ENCODE peak calls at places on chromosome 21, in four cellular contexts. Y is HepG2, J is K562, E is HCT116. X is an unnamed sample.

GRCh38 chr21:43691801-43692200 is 27.1 kb upstream of the PDXK start:
- DNase-seq in Y (no peak), J (no peak), E (no peak), X (no peak)

GRCh38 chr21:15437873-15438272 is 291.9 kb upstream of the USP25 start:
- DNase-seq in Y (no peak), J (no peak), E (no peak), X (no peak)

GRCh38 chr21:43925096-43925481 is 60.1 kb downstream of the AGPAT3 start:
- DNase-seq in Y (no peak), J (no peak), E (no peak), X (no peak)

GRCh38 chr21:43578677-43579313 is 80.5 kb downstream of the HSF2BP start:
- DNase-seq in Y (no peak), J (no peak), E (no peak), X (no peak)

GRCh38 chr21:37878946-37879660 is 37.2 kb downstream of the KCNJ6 start:
- DNase-seq in Y (no peak), J (peak), E (no peak), X (no peak)

GRCh38 chr21:38460171-38460742 is 38.0 kb downstream of the ERG start:
- DNase-seq in Y (no peak), J (no peak), E (no peak), X (no peak)

GRCh38 chr21:43718872-43719747 is at the start of gene PDXK:
- DNase-seq in Y (peak), J (peak), E (peak), X (peak)

GRCh38 chr21:31490471-31490870 is 146.4 kb upstream of the TIAM1 start:
- DNase-seq in Y (no peak), J (peak), E (no peak), X (no peak)

GRCh38 chr21:17613242-17613676 is 558 bp upstream of the BTG3 start:
- DNase-seq in Y (no peak), J (no peak), E (no peak), X (no peak)

GRCh38 chr21:37983336-37984095 is 67.3 kb upstream of the KCNJ6 start:
- DNase-seq in Y (no peak), J (no peak), E (no peak), X (no peak)

GRCh38 chr21:38916214-38916964 is 110.7 kb downstream of the ETS2 start:
- DNase-seq in Y (peak), J (no peak), E (no peak), X (no peak)

GRCh38 chr21:20701235-20701634 is 297.0 kb upstream of the NCAM2 start:
- DNase-seq in Y (no peak), J (no peak), E (no peak), X (no peak)

GRCh38 chr21:31222142-31222541 is 121.9 kb downstream of the TIAM1 start:
- DNase-seq in Y (no peak), J (no peak), E (no peak), X (no peak)

GRCh38 chr21:30740462-30740861 is 6.6 kb downstream of the KRTAP21-2 start:
- DNase-seq in Y (no peak), J (no peak), E (no peak), X (no peak)

GRCh38 chr21:9774347-9774746 is 747.0 kb upstream of the TPTE start:
- DNase-seq in Y (no peak), J (no peak), E (no peak), X (no peak)

GRCh38 chr21:39000496-39000895 is 182.8 kb downstream of the PSMG1 start:
- DNase-seq in Y (no peak), J (no peak), E (no peak), X (no peak)

GRCh38 chr21:36994501-36995189 is 11.9 kb upstream of the RIPPLY3 start:
- DNase-seq in Y (no peak), J (no peak), E (no peak), X (peak)

DNA sequence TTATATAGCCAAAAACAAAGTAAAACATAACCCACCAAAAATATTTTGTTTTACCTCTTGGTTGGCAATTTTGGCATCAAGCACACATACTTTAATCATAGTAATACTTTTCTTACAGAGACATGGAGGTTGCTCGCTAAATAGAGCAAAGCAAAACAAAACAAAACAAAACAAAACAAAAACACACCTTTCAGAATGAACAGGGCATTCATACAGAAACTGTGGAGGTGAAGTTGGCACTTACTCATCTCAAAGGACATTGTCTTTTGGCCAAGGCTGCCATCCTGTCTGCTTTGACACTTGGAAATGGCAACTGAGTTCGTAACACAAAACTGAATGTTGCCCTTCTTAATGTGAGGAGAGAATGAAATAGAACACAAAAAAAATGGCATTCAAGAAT is 773.1 kb downstream of the USP25 start:
- DNase-seq in Y (no peak), J (no peak), E (no peak), X (no peak)
- TF ChIP-seq SP1 in Y (no peak), J (no peak), E (no peak), X (no peak)

GRCh38 chr21:25670726-25671125 is 31.7 kb downstream of the JAM2 start:
- DNase-seq in Y (no peak), J (no peak), E (no peak), X (no peak)
- TF ChIP-seq FOSL1 in Y (no peak), J (no peak), E (no peak), X (no peak)

DNA sequence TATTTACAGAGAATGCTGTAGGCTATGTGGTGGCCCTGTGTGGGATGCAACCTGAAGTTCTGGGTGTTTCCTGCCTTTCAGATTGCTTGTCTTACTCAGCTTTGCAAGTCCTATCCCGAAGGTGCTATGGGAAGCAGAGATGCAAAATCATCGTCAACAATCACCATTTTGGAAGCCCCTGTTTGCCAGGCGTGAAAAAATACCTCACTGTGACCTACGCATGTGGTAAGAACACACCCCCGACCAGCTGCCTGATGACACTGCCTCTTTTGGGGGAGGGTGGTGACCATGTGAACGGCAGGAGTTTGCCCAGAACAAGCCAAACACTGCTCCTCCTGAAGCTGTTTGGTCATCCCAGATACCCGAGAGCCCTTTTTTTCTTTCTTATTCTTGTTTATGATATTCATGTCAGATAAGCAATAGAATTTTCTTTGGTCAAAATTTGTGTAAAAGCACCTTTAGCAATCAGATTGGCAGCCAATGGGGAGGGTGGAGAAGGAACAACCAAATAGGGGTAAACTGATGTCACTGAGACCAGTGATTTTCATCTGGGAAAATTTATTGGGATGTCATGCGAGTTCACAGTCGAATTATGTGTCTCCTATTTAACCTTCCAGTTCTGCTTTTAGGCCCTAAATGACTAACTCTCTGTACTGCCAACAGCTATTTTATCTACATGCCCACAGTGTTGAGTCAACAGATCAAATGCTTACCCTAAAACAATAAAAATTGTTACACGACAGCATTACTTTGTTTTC is 82.6 kb downstream of the EVA1C start:
- DNase-seq in Y (no peak), J (no peak), E (no peak), X (no peak)
- TF ChIP-seq SP1 in Y (no peak), J (no peak), E (no peak), X (no peak)

DNA sequence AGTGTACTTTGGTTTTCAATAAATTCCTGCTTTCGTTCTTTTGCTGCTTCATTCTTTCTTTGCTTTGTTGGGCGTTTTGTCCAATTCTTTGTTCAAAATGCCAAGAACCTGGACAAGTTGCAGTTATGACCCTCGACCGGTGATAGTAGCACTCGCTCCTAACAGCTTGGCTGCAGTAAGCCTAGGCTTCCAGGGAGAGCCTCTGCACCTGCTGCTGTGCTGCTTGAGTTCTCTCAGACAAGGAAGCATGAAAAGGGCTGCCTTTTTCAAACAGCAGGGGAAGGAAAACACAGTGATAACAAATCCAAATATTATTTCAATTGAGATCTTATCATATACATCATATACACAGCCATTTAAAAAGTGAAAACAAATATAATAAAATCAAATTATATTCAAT is 12.8 kb upstream of the RIPK4 start:
- DNase-seq in Y (no peak), J (no peak), E (no peak), X (no peak)
- TF ChIP-seq FOSL1 in Y (no peak), J (no peak), E (no peak), X (no peak)

GRCh38 chr21:45555557-45556301 is 13.5 kb upstream of the SLC19A1 start:
- DNase-seq in Y (peak), J (peak), E (peak), X (peak)
- TF ChIP-seq SP1 in Y (no peak), J (peak), E (no peak), X (no peak)

GRCh38 chr21:33835920-33836319 is 79.7 kb downstream of the ATP5PO start:
- DNase-seq in Y (no peak), J (no peak), E (no peak), X (no peak)
- TF ChIP-seq FOSL1 in Y (no peak), J (no peak), E (no peak), X (no peak)

DNA sequence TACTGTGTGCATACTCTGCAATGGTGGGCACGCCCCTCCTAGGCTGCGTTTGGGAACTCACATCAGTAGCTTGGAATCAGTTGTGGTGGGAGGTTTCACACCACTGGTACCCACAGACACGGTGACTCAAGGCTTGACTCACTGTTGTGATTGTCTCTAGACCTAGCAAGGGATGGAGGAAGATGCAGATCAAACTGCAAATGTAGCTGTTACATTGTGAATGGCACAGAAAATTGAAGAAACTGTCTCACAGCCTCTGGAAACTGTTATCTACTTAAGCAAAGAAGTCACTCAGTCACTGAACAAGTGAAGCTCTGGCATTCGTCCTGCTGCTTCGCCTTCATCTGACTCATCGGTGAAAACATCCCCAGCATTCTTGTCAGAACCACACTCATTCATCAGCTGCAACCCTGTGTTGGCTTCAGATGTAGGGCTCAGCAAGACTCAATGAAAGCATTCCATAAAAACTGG is 59.5 kb downstream of the POFUT2 start:
- DNase-seq in Y (peak), J (no peak), E (peak), X (no peak)
- TF ChIP-seq SP1 in Y (no peak), J (no peak), E (peak), X (no peak)

GRCh38 chr21:34807881-34808568 is 139.2 kb downstream of the CLIC6 start:
- DNase-seq in Y (no peak), J (no peak), E (peak), X (no peak)
- TF ChIP-seq FOSL1 in Y (no peak), J (peak), E (no peak), X (no peak)

GRCh38 chr21:45974073-45975016 is 7.2 kb upstream of the COL6A1 start:
- DNase-seq in Y (no peak), J (peak), E (peak), X (no peak)
- TF ChIP-seq SP1 in Y (no peak), J (no peak), E (no peak), X (no peak)

GRCh38 chr21:28936036-28936435 is 56.6 kb downstream of the LTN1 start:
- DNase-seq in Y (no peak), J (no peak), E (no peak), X (no peak)
- TF ChIP-seq FOSL1 in Y (no peak), J (no peak), E (no peak), X (no peak)

X was measured in H1.